ENCODE peak calls at places on chromosomes 16 and 17, in ten cellular contexts. V, R, N, I, U, C, Z, K, T and E are unnamed samples.

GRCh38 chr17:68539536-68540469 is 27.6 kb downstream of the PRKAR1A start:
- DNase-seq in V (no peak), R (no peak), N (peak; percentile 34), I (no peak), U (peak; percentile 57), C (no peak), Z (peak; percentile 80), K (no peak), T (no peak), E (peak; percentile 31)

GRCh38 chr16:8877894-8878522 is 4.1 kb upstream of the LITAFD start:
- DNase-seq in V (no peak), R (no peak), N (no peak), I (no peak), U (no peak), C (no peak), Z (no peak), K (no peak), T (no peak), E (no peak)

GRCh38 chr17:17491031-17491471 is 5.1 kb downstream of the RASD1 start:
- DNase-seq in V (no peak), R (no peak), N (no peak), I (no peak), U (no peak), C (no peak), Z (no peak), K (no peak), T (no peak), E (no peak)

GRCh38 chr17:46977348-46977747 is 1.7 kb downstream of the RPRML start:
- DNase-seq in V (no peak), R (peak; percentile 34), N (peak; percentile 34), I (no peak), U (peak; percentile 32), C (no peak), Z (peak; percentile 47), K (no peak), T (no peak), E (peak; percentile 38)

GRCh38 chr16:4970010-4970409 is 11.9 kb downstream of the SEC14L5 start:
- DNase-seq in V (no peak), R (no peak), N (no peak), I (no peak), U (no peak), C (no peak), Z (no peak), K (no peak), T (no peak), E (no peak)

GRCh38 chr16:69443809-69444611 is 19.6 kb downstream of the CYB5B start:
- DNase-seq in V (no peak), R (peak; percentile 74), N (peak; percentile 80), I (peak; percentile 24), U (peak; percentile 52), C (peak; percentile 19), Z (no peak), K (no peak), T (peak; percentile 17), E (no peak)

GRCh38 chr17:50210249-50211225 is 9.1 kb upstream of the COL1A1 start:
- DNase-seq in V (peak; percentile 92), R (peak; percentile 97), N (peak; percentile 97), I (peak; percentile 57), U (peak; percentile 99), C (no peak), Z (no peak), K (peak; percentile 72), T (no peak), E (no peak)

GRCh38 chr17:69417545-69418483 is 3.3 kb downstream of the MAP2K6 start:
- DNase-seq in V (no peak), R (peak; percentile 41), N (no peak), I (no peak), U (no peak), C (no peak), Z (peak; percentile 94), K (no peak), T (no peak), E (no peak)

GRCh38 chr16:24538756-24539294 is 541 bp upstream of the RBBP6 start:
- DNase-seq in V (no peak), R (peak; percentile 87), N (peak; percentile 85), I (no peak), U (no peak), C (no peak), Z (no peak), K (no peak), T (no peak), E (peak; percentile 77)

GRCh38 chr17:36728030-36728991 is 126.9 kb downstream of the MRM1 start:
- DNase-seq in V (no peak), R (no peak), N (no peak), I (no peak), U (no peak), C (no peak), Z (no peak), K (no peak), T (no peak), E (no peak)

GRCh38 chr16:47523342-47524006 is 62.3 kb downstream of the PHKB start:
- DNase-seq in V (no peak), R (no peak), N (no peak), I (no peak), U (no peak), C (no peak), Z (peak; percentile 90), K (no peak), T (no peak), E (peak; percentile 26)

GRCh38 chr16:84652565-84652964 is 4.3 kb downstream of the KLHL36 start:
- DNase-seq in V (no peak), R (no peak), N (no peak), I (no peak), U (no peak), C (no peak), Z (no peak), K (no peak), T (no peak), E (no peak)

GRCh38 chr17:28059675-28060074 is 17.2 kb downstream of the NLK start:
- DNase-seq in V (no peak), R (no peak), N (no peak), I (no peak), U (no peak), C (no peak), Z (no peak), K (no peak), T (no peak), E (no peak)

GRCh38 chr16:50928065-50928464 is 186.2 kb downstream of the CYLD start:
- DNase-seq in V (no peak), R (no peak), N (no peak), I (no peak), U (no peak), C (no peak), Z (no peak), K (no peak), T (no peak), E (no peak)

GRCh38 chr16:19113577-19114358 is at the start of gene ITPRIPL2:
- DNase-seq in V (peak; percentile 94), R (peak; percentile 96), N (peak; percentile 96), I (peak; percentile 93), U (peak; percentile 97), C (no peak), Z (no peak), K (peak; percentile 91), T (no peak), E (no peak)

GRCh38 chr17:57941384-57942370 is 13.5 kb downstream of the CUEDC1 start:
- DNase-seq in V (no peak), R (no peak), N (no peak), I (no peak), U (no peak), C (no peak), Z (no peak), K (no peak), T (no peak), E (no peak)

DNA sequence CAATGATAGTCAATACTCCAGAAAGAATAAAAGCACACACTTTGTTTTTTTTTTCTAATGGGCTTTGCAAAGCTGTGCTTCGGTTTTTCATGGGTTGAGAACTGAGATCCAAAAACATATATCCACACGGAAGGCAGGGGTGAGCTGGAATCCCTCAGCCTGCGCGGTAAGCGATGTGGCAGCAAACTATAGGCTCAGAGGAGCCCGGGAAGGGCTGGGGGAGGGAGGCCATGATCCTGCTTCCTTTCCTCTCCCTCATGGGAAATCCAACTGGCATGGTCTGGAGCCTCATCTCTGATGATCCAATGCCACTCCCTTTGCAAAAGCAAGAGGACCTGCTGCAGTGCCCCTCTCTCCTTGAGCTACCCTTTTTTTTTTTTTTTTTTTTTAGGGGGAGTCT is 8.2 kb downstream of the RBFOX3 start:
- DNase-seq in V (no peak), R (no peak), N (no peak), I (no peak), U (no peak), C (no peak), Z (no peak), K (no peak), T (no peak), E (no peak)
- H3K27me3 ChIP-seq in V (no peaks in the 10 kb centered on the region), R (peaks cover 51% of the 10 kb centered on the region), N (peaks cover 29% of the 10 kb centered on the region), I (peaks cover 100% of the 10 kb centered on the region), U (peaks cover 87% of the 10 kb centered on the region), C (peaks cover 7% of the 10 kb centered on the region), Z (no peaks in the 10 kb centered on the region), K (peaks cover 99% of the 10 kb centered on the region), T (peaks cover 4% of the 10 kb centered on the region), E (peaks cover 6% of the 10 kb centered on the region)

GRCh38 chr16:85989376-85989775 is 90.4 kb downstream of the IRF8 start:
- DNase-seq in V (no peak), R (no peak), N (no peak), I (no peak), U (no peak), C (no peak), Z (no peak), K (no peak), T (no peak), E (no peak)
- H3K4me3 ChIP-seq in V (no peak overlapping the region), R (no peak overlapping the region), N (no peak overlapping the region), I (no peak overlapping the region), U (no peak overlapping the region), C (no peak overlapping the region), Z (no peak overlapping the region), K (no peak overlapping the region), T (no peak overlapping the region), E (no peak overlapping the region)

DNA sequence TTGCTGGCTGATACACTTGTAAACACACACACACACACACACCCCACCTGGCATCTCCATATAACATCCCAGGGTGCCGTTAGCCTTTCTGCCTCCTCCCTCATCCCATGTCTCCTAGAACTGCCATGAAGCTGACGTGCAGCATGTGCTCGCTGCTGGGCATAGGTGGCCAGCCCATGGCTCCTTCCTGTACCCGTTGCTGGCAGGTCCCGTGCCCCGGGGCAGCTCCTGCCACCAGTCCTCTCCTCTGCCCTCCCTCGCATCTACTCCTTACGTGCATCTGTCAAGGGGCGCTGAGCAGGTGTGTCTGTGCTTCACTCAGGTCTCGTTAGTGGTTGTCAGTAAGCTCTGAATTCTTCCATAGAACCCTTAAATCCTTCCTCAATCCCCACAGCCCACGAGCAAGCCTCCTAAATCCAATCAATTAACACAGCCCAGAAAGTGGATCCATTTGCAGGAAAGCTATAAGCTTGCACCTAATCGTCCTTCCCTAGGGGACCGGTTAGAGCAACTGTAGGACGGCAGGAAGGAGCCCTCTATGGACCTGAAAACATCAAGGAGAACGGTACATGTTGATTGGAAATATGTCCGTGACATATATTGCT is 218.1 kb upstream of the FOXF1 start:
- DNase-seq in V (no peak), R (no peak), N (no peak), I (no peak), U (no peak), C (no peak), Z (no peak), K (no peak), T (no peak), E (no peak)
- H3K27me3 ChIP-seq in V (no peaks in the 10 kb centered on the region), R (peaks cover 97% of the 10 kb centered on the region), N (peaks cover 95% of the 10 kb centered on the region), I (peaks cover 100% of the 10 kb centered on the region), U (peaks cover 51% of the 10 kb centered on the region), C (peaks cover 13% of the 10 kb centered on the region), Z (no peaks in the 10 kb centered on the region), K (peaks cover 97% of the 10 kb centered on the region), T (peaks cover 6% of the 10 kb centered on the region), E (peaks cover 2% of the 10 kb centered on the region)

DNA sequence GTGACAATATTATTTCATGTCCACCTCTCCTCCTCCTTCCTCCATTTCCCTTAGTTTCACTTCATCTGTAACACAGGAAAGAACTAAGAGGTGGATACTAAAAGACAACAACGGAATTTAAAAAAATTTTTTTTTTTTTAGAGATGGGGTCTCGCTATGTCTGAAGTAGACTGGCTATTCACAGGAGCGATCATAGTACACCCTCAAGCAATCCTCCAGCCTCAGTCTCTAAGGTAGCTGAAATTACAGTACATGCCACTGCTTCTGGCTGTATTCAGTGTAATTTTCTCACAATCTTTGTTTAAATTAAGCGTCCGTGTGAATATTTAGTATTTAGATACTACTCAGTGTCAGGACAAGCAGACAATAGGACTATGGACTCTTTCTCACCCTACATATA is 35.6 kb downstream of the FBXL20 start:
- DNase-seq in V (no peak), R (no peak), N (no peak), I (no peak), U (no peak), C (no peak), Z (no peak), K (no peak), T (no peak), E (no peak)
- H3K4me3 ChIP-seq in V (no peak overlapping the region), R (peak overlapping the region; percentile 58), N (peak overlapping the region; percentile 61), I (peak overlapping the region; percentile 15), U (no peak overlapping the region), C (no peak overlapping the region), Z (no peak overlapping the region), K (no peak overlapping the region), T (no peak overlapping the region), E (peak overlapping the region; percentile 10)